ENCODE peak calls at places on chromosomes 3 and 15, in six cellular contexts. S is ovary, K is adrenal gland, B is heart left ventricle, O is IMR-90, M is gastrocnemius medialis. A is an unnamed sample.

GRCh38 chr15:59751552-59752413 is 62.7 kb upstream of the BNIP2 start:
- DNase-seq in O (no peak), M (no peak), B (no peak), S (no peak), K (no peak), A (no peak)

GRCh38 chr3:155548194-155548593 is 196.7 kb downstream of the PLCH1 start:
- DNase-seq in B (no peak), O (no peak), K (no peak), S (no peak), M (no peak), A (no peak)

GRCh38 chr3:111252795-111253194 is 181.2 kb downstream of the NECTIN3 start:
- DNase-seq in M (no peak), B (no peak), K (peak), O (peak), S (no peak), A (no peak)

GRCh38 chr3:140341817-140342403 is 336.0 kb upstream of the TRIM42 start:
- DNase-seq in O (no peak), B (no peak), K (no peak), S (no peak), M (no peak), A (no peak)

GRCh38 chr15:80570553-80570952 is 124.6 kb upstream of the ABHD17C start:
- DNase-seq in M (no peak), S (no peak), K (no peak), O (no peak), B (no peak), A (no peak)

GRCh38 chr3:47250309-47251060 is 32.1 kb downstream of the KIF9 start:
- DNase-seq in O (peak), S (no peak), M (peak), K (peak), B (no peak), A (no peak)

GRCh38 chr15:98614681-98615080 is 33.7 kb upstream of the IGF1R start:
- DNase-seq in M (no peak), K (no peak), B (no peak), O (no peak), S (no peak), A (no peak)

GRCh38 chr3:61903931-61904657 is 342.7 kb downstream of the PTPRG start:
- DNase-seq in B (no peak), S (no peak), M (peak), K (no peak), O (peak), A (no peak)

GRCh38 chr3:153129426-153129825 is 32.6 kb upstream of the RAP2B start:
- DNase-seq in O (no peak), M (no peak), K (no peak), S (no peak), B (no peak), A (no peak)

GRCh38 chr3:47954562-47954961 is 61.7 kb downstream of the MAP4 start:
- DNase-seq in K (no peak), B (no peak), O (peak), S (no peak), M (no peak), A (no peak)

GRCh38 chr15:43376017-43376705 is 5.3 kb downstream of the TUBGCP4 start:
- DNase-seq in M (no peak), S (no peak), B (no peak), O (peak), K (peak), A (no peak)

GRCh38 chr3:53232641-53233377 is 23.0 kb downstream of the TKT start:
- DNase-seq in S (no peak), B (no peak), M (no peak), O (no peak), K (no peak), A (no peak)

GRCh38 chr15:75620776-75621536 is 4.6 kb downstream of the SNUPN start:
- DNase-seq in B (peak), K (peak), S (peak), O (peak), M (peak), A (peak)

GRCh38 chr15:73851679-73852078 is 21.7 kb upstream of the TBC1D21 start:
- DNase-seq in O (peak), S (peak), M (no peak), K (peak), B (no peak), A (no peak)

GRCh38 chr3:161540594-161540993 is 44.0 kb downstream of the OTOL1 start:
- DNase-seq in O (no peak), K (no peak), B (no peak), M (no peak), S (no peak), A (no peak)

GRCh38 chr15:72220678-72221077 is 10.3 kb downstream of the PKM start:
- DNase-seq in S (no peak), O (no peak), M (no peak), K (no peak), B (no peak), A (no peak)

GRCh38 chr15:72217216-72217615 is 13.8 kb downstream of the PKM start:
- DNase-seq in S (no peak), O (no peak), M (no peak), B (no peak), K (no peak), A (no peak)

GRCh38 chr15:72227720-72228119 is 3.3 kb downstream of the PKM start:
- DNase-seq in S (no peak), O (no peak), B (no peak), K (no peak), M (no peak), A (no peak)

GRCh38 chr15:72227192-72227586 is 3.8 kb downstream of the PKM start:
- DNase-seq in S (no peak), B (no peak), O (peak), K (peak), M (peak), A (no peak)

DNA sequence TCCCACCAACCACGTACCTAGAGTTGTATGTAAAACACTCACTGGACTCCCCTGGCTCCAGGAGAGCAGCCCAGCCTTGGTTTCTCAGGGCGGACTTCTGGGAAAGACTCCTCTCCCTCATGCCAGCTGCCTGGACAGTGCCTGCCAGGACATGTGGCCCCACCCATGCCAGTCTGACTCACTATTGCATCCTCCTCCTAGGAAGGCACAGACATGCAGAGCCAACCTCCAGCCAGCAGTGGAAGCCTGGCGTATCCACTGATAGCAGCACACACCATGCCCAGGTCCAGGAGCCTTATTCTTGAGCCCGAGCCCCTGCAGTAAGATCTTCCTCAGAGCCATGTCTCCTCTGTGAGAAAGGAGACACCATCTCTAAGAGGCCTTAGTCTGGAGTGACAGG is 8.6 kb downstream of the PKM start:
- DNase-seq in B (no peak), O (no peak), M (peak), S (no peak), K (peak), A (peak)
- TF ChIP-seq POLR2A in B (no peak), O (no peak), M (peak), S (no peak), K (peak), A (no peak)

GRCh38 chr3:50830451-50830850 is 155.7 kb downstream of the DOCK3 start:
- DNase-seq in B (no peak), S (no peak), O (no peak), K (no peak), M (no peak), A (no peak)
- H3K27ac ChIP-seq in B (no peak), S (no peak), O (no peak), K (no peak), M (no peak), A (no peak)

DNA sequence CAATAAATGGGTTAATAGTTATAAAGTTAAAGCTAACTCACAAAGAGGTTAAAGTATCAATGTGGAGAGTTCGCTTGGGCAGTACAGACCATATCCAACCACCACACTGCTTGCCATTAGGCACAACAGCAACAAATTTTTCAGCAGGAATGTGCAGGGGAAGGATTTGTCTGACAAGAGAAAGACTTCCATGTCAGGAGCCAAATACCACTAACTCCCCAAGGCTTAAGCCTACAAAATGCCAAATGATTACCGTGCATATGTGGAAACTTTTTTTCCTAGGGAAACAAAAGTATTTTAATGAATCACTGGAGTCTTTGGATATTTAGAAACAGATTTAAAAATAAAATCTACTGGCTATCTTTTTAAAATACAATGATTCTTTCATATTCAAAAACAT is 8.1 kb downstream of the VGLL3 start:
- DNase-seq in O (peak), K (no peak), M (peak), S (no peak), B (no peak), A (no peak)
- H3K4me3 ChIP-seq in O (no peak), K (no peak), M (peak), S (no peak), B (no peak), A (no peak)

GRCh38 chr3:194136519-194137313 is 768 bp downstream of the HES1 start:
- DNase-seq in S (peak), K (no peak), B (peak), M (peak), O (peak), A (no peak)

GRCh38 chr3:194134757-194135515 is 1.0 kb upstream of the HES1 start:
- DNase-seq in K (peak), O (peak), B (peak), S (peak), M (peak), A (peak)

GRCh38 chr3:194137314-194138097 is 1.6 kb downstream of the HES1 start:
- DNase-seq in B (peak), K (peak), M (peak), O (peak), S (peak), A (peak)

GRCh38 chr3:194135516-194135805 is 487 bp upstream of the HES1 start:
- DNase-seq in S (no peak), B (no peak), K (no peak), O (no peak), M (no peak), A (no peak)

DNA sequence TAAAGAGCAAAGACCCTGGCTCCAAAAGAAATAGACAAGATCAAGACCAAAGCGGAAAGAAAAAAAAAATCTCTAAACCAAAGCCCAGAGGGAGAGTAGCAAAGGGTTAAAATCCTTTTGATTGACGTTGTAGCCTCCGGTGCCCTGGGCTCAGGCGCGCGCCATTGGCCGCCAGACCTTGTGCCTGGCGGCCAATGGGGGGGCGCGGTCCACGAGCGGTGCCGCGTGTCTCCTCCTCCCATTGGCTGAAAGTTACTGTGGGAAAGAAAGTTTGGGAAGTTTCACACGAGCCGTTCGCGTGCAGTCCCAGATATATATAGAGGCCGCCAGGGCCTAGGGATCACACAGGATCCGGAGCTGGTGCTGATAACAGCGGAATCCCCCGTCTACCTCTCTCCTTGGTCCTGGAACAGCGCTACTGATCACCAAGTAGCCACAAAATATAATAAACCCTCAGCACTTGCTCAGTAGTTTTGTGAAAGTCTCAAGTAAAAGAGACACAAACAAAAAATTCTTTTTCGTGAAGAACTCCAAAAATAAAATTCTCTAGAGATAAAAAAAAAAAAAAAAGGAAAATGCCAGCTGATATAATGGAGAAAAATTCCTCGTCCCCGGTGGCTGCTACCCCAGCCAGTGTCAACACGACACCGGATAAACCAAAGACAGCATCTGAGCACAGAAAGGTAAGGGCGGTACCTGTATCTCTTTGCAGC is at the start of gene HES1:
- DNase-seq in S (peak), B (peak), M (peak), O (peak), K (peak), A (peak)
- TF ChIP-seq POLR2A in S (peak), B (peak), M (peak), O (peak), K (peak), A (peak)

GRCh38 chr3:189942948-189943347 is 177.7 kb downstream of the P3H2 start:
- DNase-seq in K (no peak), B (no peak), M (no peak), S (no peak), O (no peak), A (no peak)

GRCh38 chr3:189937302-189938255 is 183.1 kb downstream of the P3H2 start:
- DNase-seq in M (no peak), K (no peak), B (no peak), O (peak), S (no peak), A (peak)

GRCh38 chr3:189941679-189942078 is 179.0 kb downstream of the P3H2 start:
- DNase-seq in S (no peak), K (no peak), B (no peak), O (peak), M (no peak), A (no peak)

GRCh38 chr3:189944285-189945145 is 176.2 kb downstream of the P3H2 start:
- DNase-seq in O (no peak), M (no peak), S (no peak), K (no peak), B (no peak), A (no peak)

GRCh38 chr3:189941125-189941524 is 179.6 kb downstream of the P3H2 start:
- DNase-seq in M (no peak), B (no peak), O (no peak), S (no peak), K (no peak), A (no peak)
- H3K27ac ChIP-seq in M (no peak), B (no peak), O (no peak), S (no peak), K (no peak), A (peak)

GRCh38 chr3:126355251-126355650 is 2.0 kb downstream of the KLF15 start:
- DNase-seq in M (peak), S (no peak), K (peak), O (no peak), B (peak), A (no peak)
- H3K4me3 ChIP-seq in M (peak), S (peak), K (no peak), O (no peak), B (peak), A (peak)

GRCh38 chr3:173004681-173005080 is 136.4 kb downstream of the SPATA16 start:
- DNase-seq in K (no peak), S (no peak), O (no peak), B (no peak), M (no peak), A (no peak)
- TF ChIP-seq POLR2A in K (no peak), S (no peak), O (no peak), B (no peak), M (no peak), A (no peak)

DNA sequence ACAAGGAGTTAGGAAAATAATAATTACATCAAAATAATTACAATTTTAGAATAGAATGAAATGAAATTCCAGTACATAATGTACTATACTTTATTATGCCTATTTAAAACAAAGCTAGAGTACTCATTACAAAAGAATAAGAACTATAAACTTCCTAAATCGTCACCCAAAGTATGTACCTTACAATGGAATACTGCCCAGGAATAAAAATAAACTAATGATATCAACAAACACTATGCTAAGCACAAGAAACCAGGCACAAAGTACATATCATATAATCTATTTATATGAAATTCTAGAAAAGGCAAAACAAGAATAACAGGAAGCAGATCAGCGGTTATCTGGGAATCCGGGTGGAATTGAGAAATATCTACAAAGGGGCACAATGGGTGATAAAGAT is 84.7 kb downstream of the MYO9A start:
- DNase-seq in O (no peak), B (no peak), K (no peak), M (no peak), S (no peak), A (no peak)
- H3K27ac ChIP-seq in O (no peak), B (no peak), K (no peak), M (peak), S (no peak), A (no peak)

DNA sequence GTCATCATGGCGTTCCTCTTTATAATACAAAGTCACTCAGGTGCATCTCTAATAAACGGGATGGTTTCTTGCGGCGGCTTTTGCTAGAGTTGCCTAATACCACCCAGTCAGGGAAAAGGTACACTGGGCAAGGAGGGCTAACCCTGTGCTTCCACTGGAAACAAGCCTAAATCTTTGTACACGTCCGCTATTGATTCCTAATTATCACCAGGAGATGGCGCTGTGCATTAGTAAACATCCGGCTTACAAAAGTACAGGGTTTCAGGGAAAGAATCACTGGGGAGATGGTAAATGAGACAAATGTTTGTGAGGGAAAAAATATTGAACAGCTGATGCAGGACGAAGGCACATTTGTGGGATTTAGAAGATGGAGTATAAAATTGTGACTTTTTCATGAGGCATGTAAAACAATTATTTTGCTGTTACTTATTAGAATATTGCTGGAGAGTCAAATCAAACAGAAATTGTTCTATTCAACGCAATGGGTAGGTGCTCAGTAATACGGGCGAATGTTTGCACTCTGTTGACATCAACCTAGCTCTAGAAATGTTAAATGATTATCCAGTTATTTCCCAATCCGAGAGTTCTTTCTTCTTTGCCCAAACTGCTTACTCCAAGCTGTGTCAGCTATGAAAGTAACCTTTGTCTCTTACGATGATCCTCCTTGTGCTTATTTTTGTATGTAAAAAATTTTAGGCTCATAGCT is 50.6 kb downstream of the GMNC start:
- DNase-seq in M (no peak), O (peak), B (no peak), S (peak), K (peak), A (no peak)
- H3K4me3 ChIP-seq in M (peak), O (no peak), B (no peak), S (no peak), K (no peak), A (peak)